ENCODE peak calls at places on chromosomes 13 and 19, in eight cellular contexts. S, Z, H, L, F, I, Y and Q are unnamed samples.

GRCh38 chr13:110593430-110594130 is 21.8 kb upstream of the NAXD start:
- DNase-seq in S (peak; percentile 73), Y (peak; percentile 48), L (no peak), F (no peak), Z (no peak), I (no peak), H (no peak), Q (no peak)

GRCh38 chr19:11191273-11191755 is 6.0 kb downstream of the KANK2 start:
- DNase-seq in I (peak; percentile 62), Y (peak; percentile 70), S (no peak), L (no peak), H (no peak), F (no peak), Z (peak; percentile 49), Q (no peak)

GRCh38 chr13:20360041-20360491 is 127.9 kb upstream of the GJB6 start:
- DNase-seq in L (no peak), H (no peak), F (no peak), Z (no peak), Y (no peak), S (no peak), I (no peak), Q (no peak)

GRCh38 chr19:54369082-54369691 is 4.5 kb upstream of the LAIR1 start:
- DNase-seq in S (peak; percentile 54), Z (no peak), L (no peak), Y (no peak), I (no peak), F (no peak), H (no peak), Q (no peak)

GRCh38 chr19:2629491-2630351 is 72.8 kb downstream of the GNG7 start:
- DNase-seq in Z (no peak), F (no peak), Y (no peak), I (no peak), S (no peak), L (no peak), H (peak; percentile 17), Q (no peak)

GRCh38 chr19:1624458-1624857 is 19.2 kb upstream of the UQCR11 start:
- DNase-seq in Z (no peak), F (no peak), H (no peak), I (peak; percentile 12), S (peak; percentile 47), L (no peak), Y (no peak), Q (no peak)

GRCh38 chr19:35991731-35992450 is 3.1 kb upstream of the SDHAF1 start:
- DNase-seq in F (no peak), H (no peak), L (no peak), Y (no peak), Z (no peak), S (no peak), I (no peak), Q (no peak)

GRCh38 chr13:23496255-23496654 is 62.8 kb upstream of the SACS start:
- DNase-seq in L (no peak), Y (no peak), Z (no peak), S (no peak), F (no peak), H (no peak), I (no peak), Q (no peak)

GRCh38 chr19:14559916-14560775 is 11.7 kb downstream of the NDUFB7 start:
- DNase-seq in Z (no peak), L (no peak), F (no peak), I (no peak), Y (no peak), S (no peak), H (no peak), Q (no peak)

GRCh38 chr19:3387645-3388589 is 21.5 kb downstream of the NFIC start:
- DNase-seq in Z (no peak), I (no peak), F (no peak), Y (peak; percentile 82), L (no peak), H (peak; percentile 87), S (no peak), Q (no peak)

GRCh38 chr13:29434217-29434940 is 161.1 kb downstream of the SLC7A1 start:
- DNase-seq in S (no peak), L (no peak), Z (peak; percentile 23), H (no peak), I (no peak), F (no peak), Y (no peak), Q (no peak)

GRCh38 chr13:27997904-27998522 is 9.5 kb upstream of the URAD start:
- DNase-seq in L (no peak), F (no peak), S (peak; percentile 79), H (no peak), Z (no peak), Y (no peak), I (no peak), Q (peak; percentile 27)

GRCh38 chr13:20151016-20151415 is 9.8 kb downstream of the GJA3 start:
- DNase-seq in H (no peak), Y (no peak), I (no peak), S (no peak), L (no peak), Z (no peak), F (no peak), Q (no peak)

GRCh38 chr19:45376045-45376724 is 5.8 kb upstream of the ERCC2 start:
- DNase-seq in L (no peak), Z (no peak), H (no peak), Y (peak; percentile 74), S (no peak), I (peak; percentile 75), F (peak; percentile 91), Q (no peak)

GRCh38 chr19:13953021-13953531 is 767 bp downstream of the DCAF15 start:
- DNase-seq in H (no peak), Z (no peak), I (peak; percentile 13), L (no peak), F (peak; percentile 29), S (peak; percentile 38), Y (peak; percentile 67), Q (no peak)

GRCh38 chr13:106858910-106859309 is 291.0 kb upstream of the ARGLU1 start:
- DNase-seq in F (no peak), S (no peak), L (no peak), Y (no peak), H (no peak), Z (no peak), I (no peak), Q (no peak)

GRCh38 chr19:10305139-10305806 is 4.3 kb downstream of the ZGLP1 start:
- DNase-seq in Y (peak; percentile 19), H (peak; percentile 54), L (no peak), F (no peak), S (peak; percentile 86), Z (no peak), I (no peak), Q (no peak)

GRCh38 chr19:3743486-3743885 is 18.0 kb downstream of the APBA3 start:
- DNase-seq in H (no peak), Z (no peak), S (peak; percentile 47), F (no peak), Y (peak; percentile 35), L (no peak), I (no peak), Q (no peak)

GRCh38 chr13:36887758-36888521 is 32.1 kb downstream of the SMAD9 start:
- DNase-seq in H (no peak), Z (no peak), F (no peak), I (no peak), L (no peak), Y (no peak), S (peak; percentile 42), Q (no peak)

GRCh38 chr19:49391581-49392399 is 3.7 kb downstream of the KASH5 start:
- DNase-seq in S (peak; percentile 74), I (no peak), Y (peak; percentile 79), L (peak; percentile 56), F (no peak), Z (peak; percentile 60), H (peak; percentile 50), Q (peak; percentile 14)

GRCh38 chr19:38850976-38851621 is 1.3 kb upstream of the HNRNPL start:
- DNase-seq in I (no peak), Y (no peak), Z (peak; percentile 61), H (no peak), L (no peak), F (no peak), S (no peak), Q (no peak)

GRCh38 chr13:99269627-99270252 is 11.6 kb upstream of the GPR18 start:
- DNase-seq in H (peak; percentile 6), Y (peak; percentile 20), Z (peak; percentile 52), L (no peak), I (peak; percentile 36), F (peak; percentile 40), S (peak; percentile 43), Q (no peak)

GRCh38 chr19:32201661-32202060 is 143.7 kb upstream of the ZNF507 start:
- DNase-seq in I (no peak), H (no peak), Y (no peak), Z (no peak), F (no peak), L (no peak), S (peak; percentile 5), Q (no peak)

GRCh38 chr13:109666656-109667448 is 119.5 kb downstream of the IRS2 start:
- DNase-seq in F (no peak), H (no peak), Y (peak; percentile 41), L (no peak), I (no peak), Z (no peak), S (no peak), Q (no peak)

GRCh38 chr19:33554821-33555220 is 33.2 kb upstream of the PEPD start:
- DNase-seq in Y (no peak), S (no peak), L (no peak), Z (no peak), I (no peak), F (no peak), H (no peak), Q (no peak)

GRCh38 chr19:4867534-4868285 is at the start of gene PLIN3:
- DNase-seq in F (peak; percentile 81), Y (peak; percentile 100), I (peak; percentile 80), Z (peak; percentile 94), L (peak; percentile 80), S (peak; percentile 90), H (peak; percentile 88), Q (peak; percentile 65)

GRCh38 chr13:75792526-75793187 is 156.5 kb downstream of the LMO7 start:
- DNase-seq in H (no peak), Z (no peak), F (no peak), S (no peak), I (no peak), L (no peak), Y (no peak), Q (no peak)

GRCh38 chr19:57818378-57818777 is 3.7 kb upstream of the ZNF552 start:
- DNase-seq in Z (no peak), I (no peak), S (no peak), L (no peak), H (no peak), F (no peak), Y (no peak), Q (no peak)

GRCh38 chr13:23952796-23953195 is 55.5 kb upstream of the C1QTNF9B start:
- DNase-seq in F (no peak), S (no peak), I (no peak), Y (no peak), L (no peak), Z (no peak), H (no peak), Q (no peak)

GRCh38 chr19:57560049-57560491 is 407 bp upstream of the ZNF550 start:
- DNase-seq in H (no peak), Y (peak; percentile 64), I (peak; percentile 35), Z (peak; percentile 22), F (peak; percentile 66), L (no peak), S (no peak), Q (no peak)

GRCh38 chr13:62294210-62294609 is 878.6 kb upstream of the PCDH20 start:
- DNase-seq in H (no peak), I (no peak), F (no peak), L (no peak), S (no peak), Z (no peak), Y (peak; percentile 1), Q (no peak)